ENCODE peak calls at places on chromosomes 12 and 14, in nine cellular contexts. F is neural progenitor cell; K is lower lobe of right lung; R is small intestine; Z is fibroblast of lung; E is psoas muscle; X is CD8-positive, alpha-beta memory T cell; W is IMR-90; H is uterus. I is an unnamed sample. For H3K36me3 and H3K4me1, the result is how much of the 10 kb centered on the place peaks cover.

GRCh38 chr12:130739571-130739970 is 23.5 kb upstream of the RIMBP2 start:
- DNase-seq in R (no peak), E (no peak), Z (no peak), X (no peak), W (no peak), K (no peak), F (no peak), H (no peak), I (no peak)

GRCh38 chr14:63664143-63664460 is 22.4 kb upstream of the WDR89 start:
- DNase-seq in X (no peak), F (no peak), Z (no peak), K (no peak), R (no peak), W (no peak), H (no peak), E (no peak), I (no peak)

GRCh38 chr14:52267501-52268190 is at the start of gene PTGDR:
- DNase-seq in H (peak), R (peak), Z (peak), F (peak), K (peak), X (peak), W (no peak), E (peak), I (no peak)

GRCh38 chr14:99327458-99328250 is 55.7 kb upstream of the BCL11B start:
- DNase-seq in E (no peak), K (no peak), W (no peak), Z (no peak), F (no peak), H (no peak), R (no peak), X (no peak), I (no peak)

GRCh38 chr12:89779090-89779489 is 70.5 kb upstream of the ATP2B1 start:
- DNase-seq in K (no peak), W (no peak), R (peak), X (no peak), E (no peak), H (no peak), Z (no peak), F (no peak), I (no peak)

GRCh38 chr14:22122227-22123187 is 448.9 kb upstream of the OR4E1 start:
- DNase-seq in F (peak), W (peak), E (no peak), X (no peak), Z (no peak), R (peak), H (no peak), K (no peak), I (no peak)

GRCh38 chr14:106694638-106695393 is 1168.4 kb downstream of the TMEM121 start:
- DNase-seq in H (no peak), R (no peak), X (peak), K (peak), F (no peak), W (no peak), Z (no peak), E (no peak), I (no peak)

GRCh38 chr12:67002711-67003110 is 266.4 kb upstream of the CAND1 start:
- DNase-seq in H (no peak), Z (peak), X (no peak), R (no peak), K (no peak), E (no peak), W (no peak), F (no peak), I (no peak)

GRCh38 chr14:74621556-74621955 is 9.5 kb upstream of the LTBP2 start:
- DNase-seq in R (no peak), E (no peak), H (no peak), F (no peak), X (no peak), W (no peak), Z (no peak), K (no peak), I (no peak)

GRCh38 chr12:78101946-78102635 is 271.4 kb downstream of the NAV3 start:
- DNase-seq in F (no peak), X (no peak), E (no peak), Z (no peak), K (no peak), R (no peak), W (no peak), H (no peak), I (no peak)

GRCh38 chr12:63010698-63011097 is 75.7 kb upstream of the PPM1H start:
- DNase-seq in Z (no peak), H (no peak), E (no peak), F (no peak), R (no peak), K (no peak), W (no peak), X (no peak), I (no peak)

GRCh38 chr12:46800160-46800559 is 25.6 kb downstream of the SLC38A4 start:
- DNase-seq in R (no peak), E (no peak), X (no peak), K (no peak), H (no peak), F (no peak), W (no peak), Z (no peak), I (no peak)

GRCh38 chr14:34023824-34024767 is 73.2 kb upstream of the EGLN3 start:
- DNase-seq in Z (no peak), H (no peak), F (no peak), K (no peak), X (no peak), E (no peak), W (no peak), R (peak), I (no peak)

GRCh38 chr12:65004270-65004669 is 116.8 kb downstream of the WIF1 start:
- DNase-seq in F (no peak), Z (no peak), R (no peak), E (no peak), X (no peak), H (no peak), W (no peak), K (no peak), I (no peak)

GRCh38 chr12:76057316-76057715 is 25.7 kb upstream of the PHLDA1 start:
- DNase-seq in F (no peak), Z (no peak), K (no peak), W (no peak), H (no peak), R (no peak), E (peak), X (no peak), I (no peak)

GRCh38 chr12:69240625-69240984 is 1.2 kb downstream of the CPSF6 start:
- DNase-seq in R (peak), K (no peak), F (peak), X (peak), E (no peak), W (peak), H (no peak), Z (peak), I (no peak)

GRCh38 chr12:107670999-107671643 is 14.5 kb upstream of the PWP1 start:
- DNase-seq in W (peak), E (no peak), F (peak), H (no peak), Z (no peak), R (peak), X (no peak), K (no peak), I (no peak)

GRCh38 chr14:91113829-91114078 is at the start of gene DGLUCY:
- DNase-seq in H (peak), E (peak), Z (peak), F (no peak), X (no peak), R (peak), K (peak), W (peak), I (peak)

GRCh38 chr12:78191611-78192010 is 360.9 kb downstream of the NAV3 start:
- DNase-seq in W (peak), E (no peak), K (no peak), F (no peak), X (no peak), H (no peak), Z (peak), R (no peak), I (no peak)

GRCh38 chr12:82862876-82863649 is 176.4 kb downstream of the TMTC2 start:
- DNase-seq in F (no peak), X (no peak), W (no peak), R (peak), K (no peak), H (no peak), E (no peak), Z (no peak), I (no peak)

GRCh38 chr14:69701269-69701668 is 65.7 kb upstream of the SRSF5 start:
- DNase-seq in W (no peak), K (no peak), R (no peak), H (no peak), X (no peak), E (no peak), Z (no peak), F (peak), I (no peak)

GRCh38 chr12:88052686-88053085 is 23.5 kb upstream of the C12orf50 start:
- DNase-seq in Z (peak), X (no peak), W (peak), H (no peak), R (peak), F (peak), E (no peak), K (no peak), I (no peak)

GRCh38 chr12:3644103-3644502 is 108.8 kb downstream of the CRACR2A start:
- DNase-seq in W (no peak), R (no peak), H (no peak), X (no peak), E (no peak), K (no peak), F (no peak), Z (no peak), I (no peak)

GRCh38 chr14:71415404-71415690 is 508.1 kb downstream of the PCNX1 start:
- DNase-seq in H (no peak), F (no peak), K (no peak), Z (peak), W (peak), R (no peak), X (no peak), E (no peak), I (no peak)

GRCh38 chr14:104382361-104383087 is 197.0 kb upstream of the C14orf180 start:
- DNase-seq in K (peak), X (no peak), W (no peak), F (no peak), Z (no peak), R (no peak), E (no peak), H (no peak), I (peak)

GRCh38 chr12:29673346-29673745 is 110.4 kb downstream of the TMTC1 start:
- DNase-seq in W (peak), E (no peak), Z (peak), H (no peak), R (no peak), K (no peak), X (no peak), F (no peak), I (no peak)

DNA sequence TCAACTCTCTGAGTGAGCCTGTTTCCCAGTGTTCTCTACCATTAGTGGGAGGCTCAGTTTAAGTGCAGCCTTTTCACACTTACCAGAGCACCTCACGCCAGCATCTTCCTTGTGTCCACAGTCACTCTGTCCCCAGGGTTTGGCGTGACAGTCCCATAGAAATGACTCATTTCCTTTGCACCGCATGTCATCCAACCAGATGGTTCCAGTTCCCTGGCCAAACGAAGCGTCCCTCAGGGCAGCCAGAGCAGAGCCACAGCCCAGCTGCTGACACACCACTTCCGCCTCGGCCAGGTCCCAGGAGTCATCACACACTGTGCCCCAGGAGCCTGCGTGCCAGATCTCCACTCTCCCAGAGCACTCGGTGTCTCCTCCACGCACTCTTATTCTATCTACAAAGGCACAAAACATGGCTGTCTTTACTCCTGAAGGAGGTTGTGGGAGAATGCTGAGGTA is 65.4 kb downstream of the ACSM4 start:
- DNase-seq in X (no peak), H (no peak), R (no peak), F (no peak), Z (no peak), W (no peak), K (peak), E (peak), I (no peak)
- H3K27ac ChIP-seq in X (no peak), H (no peak), R (no peak), F (no peak), Z (no peak), W (no peak), K (no peak), E (no peak), I (no peak)

DNA sequence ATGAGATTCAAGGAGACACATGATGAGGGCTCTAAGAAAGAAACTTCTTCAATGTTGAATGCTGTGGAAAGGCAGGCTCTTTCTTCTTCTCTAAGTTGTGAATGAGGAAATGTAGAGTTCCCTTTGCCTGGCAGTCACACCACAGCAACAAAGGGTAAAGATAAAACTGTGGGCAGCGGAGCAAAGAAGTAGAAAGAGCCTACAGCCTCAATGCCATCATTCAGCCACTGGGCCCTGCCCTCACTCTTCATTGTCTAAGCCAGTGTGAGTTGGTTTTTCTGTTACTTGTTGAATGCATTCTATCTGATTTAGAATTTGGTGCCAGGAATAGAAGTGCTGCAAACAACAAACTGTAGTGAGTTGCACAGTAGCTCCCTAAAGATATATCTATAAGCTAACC is 12.2 kb downstream of the SDR9C7 start:
- DNase-seq in W (no peak), R (no peak), F (no peak), E (no peak), X (no peak), K (no peak), Z (no peak), H (no peak), I (no peak)
- H3K36me3 ChIP-seq in W (under half), R (under half), F (under half), E (under half), X (under half), K (under half), Z (under half), H (under half), I (under half)

GRCh38 chr12:104586325-104587048 is 129.7 kb downstream of the CHST11 start:
- DNase-seq in R (no peak), K (no peak), F (no peak), H (no peak), W (no peak), E (no peak), Z (no peak), X (no peak), I (no peak)

GRCh38 chr12:104590002-104590401 is 133.3 kb downstream of the CHST11 start:
- DNase-seq in W (no peak), Z (no peak), R (no peak), E (no peak), H (no peak), X (no peak), F (no peak), K (no peak), I (no peak)

GRCh38 chr12:104591272-104591940 is 134.7 kb downstream of the CHST11 start:
- DNase-seq in R (no peak), K (no peak), X (no peak), F (no peak), Z (no peak), E (no peak), H (no peak), W (no peak), I (no peak)

GRCh38 chr12:104588048-104588942 is 131.5 kb downstream of the CHST11 start:
- DNase-seq in Z (peak), K (no peak), R (peak), H (no peak), X (no peak), F (no peak), E (no peak), W (peak), I (no peak)

DNA sequence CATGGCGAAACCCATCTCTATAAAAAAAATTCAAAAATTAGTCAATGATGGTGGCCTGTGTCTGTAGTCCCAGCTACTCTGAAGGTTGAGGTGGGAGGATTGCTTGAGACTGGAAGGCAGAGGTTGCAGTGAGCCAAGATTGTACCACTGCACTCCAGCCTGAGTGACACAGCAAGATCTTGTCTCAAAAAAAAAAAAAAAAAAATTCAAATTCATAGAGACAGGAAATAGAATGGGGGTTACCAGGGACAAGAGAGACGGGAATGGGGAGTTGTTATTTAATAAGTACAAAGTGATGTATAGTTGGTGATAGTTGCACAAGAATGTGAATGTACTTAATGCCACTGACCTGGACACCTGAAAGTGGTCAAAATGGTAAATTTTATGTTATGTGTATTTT is 132.5 kb downstream of the CHST11 start:
- DNase-seq in H (no peak), R (no peak), K (no peak), E (no peak), F (no peak), W (no peak), X (no peak), Z (no peak), I (no peak)
- H3K4me1 ChIP-seq in H (under half), R (under half), K (under half), E (under half), F (under half), W (under half), X (under half), Z (under half), I (under half)

GRCh38 chr12:104479141-104479662 is 22.5 kb downstream of the CHST11 start:
- DNase-seq in F (no peak), W (no peak), R (no peak), H (no peak), Z (no peak), E (no peak), X (no peak), K (no peak), I (no peak)
- H3K27ac ChIP-seq in F (no peak), W (no peak), R (peak), H (no peak), Z (no peak), E (no peak), X (peak), K (peak), I (no peak)

I was measured in tibial artery.